ENCODE peak calls at places on chromosomes 7 and 10, in nine cellular contexts. One of them, this sample, is unnamed.

GRCh38 chr10:104835422-104835821 is 194.3 kb downstream of the SORCS3 start:
- DNase-seq in Peyer's patch: no peak
- DNase-seq in brain microvascular endothelial cell: no peak
- DNase-seq in CD8-positive, alpha-beta T cell: no peak
- DNase-seq in CD4-positive, CD25-positive, alpha-beta regulatory T cell: no peak
- DNase-seq in mammary epithelial cell: no peak
- DNase-seq in mesenchymal stem cell: no peak
- DNase-seq in pancreas: no peak
- DNase-seq in OCI-LY7: no peak
- DNase-seq in this sample: no peak

GRCh38 chr7:23196306-23196705 is 14.5 kb downstream of the NUP42 start:
- DNase-seq in Peyer's patch: no peak
- DNase-seq in brain microvascular endothelial cell: no peak
- DNase-seq in CD8-positive, alpha-beta T cell: no peak
- DNase-seq in CD4-positive, CD25-positive, alpha-beta regulatory T cell: no peak
- DNase-seq in mammary epithelial cell: no peak
- DNase-seq in mesenchymal stem cell: no peak
- DNase-seq in pancreas: no peak
- DNase-seq in OCI-LY7: no peak
- DNase-seq in this sample: no peak

GRCh38 chr7:128431221-128431620 is 21.4 kb upstream of the IMPDH1 start:
- DNase-seq in Peyer's patch: no peak
- DNase-seq in brain microvascular endothelial cell: no peak
- DNase-seq in CD8-positive, alpha-beta T cell: no peak
- DNase-seq in CD4-positive, CD25-positive, alpha-beta regulatory T cell: no peak
- DNase-seq in mammary epithelial cell: no peak
- DNase-seq in mesenchymal stem cell: no peak
- DNase-seq in pancreas: no peak
- DNase-seq in OCI-LY7: no peak
- DNase-seq in this sample: no peak

GRCh38 chr10:123136221-123136805 is 543 bp downstream of the HMX3 start:
- DNase-seq in Peyer's patch: no peak
- DNase-seq in brain microvascular endothelial cell: no peak
- DNase-seq in CD8-positive, alpha-beta T cell: no peak
- DNase-seq in CD4-positive, CD25-positive, alpha-beta regulatory T cell: no peak
- DNase-seq in mammary epithelial cell: no peak
- DNase-seq in mesenchymal stem cell: no peak
- DNase-seq in pancreas: peak; percentile 81
- DNase-seq in OCI-LY7: no peak
- DNase-seq in this sample: no peak

GRCh38 chr7:40647719-40648118 is 512.9 kb downstream of the SUGCT start:
- DNase-seq in Peyer's patch: no peak
- DNase-seq in brain microvascular endothelial cell: no peak
- DNase-seq in CD8-positive, alpha-beta T cell: no peak
- DNase-seq in CD4-positive, CD25-positive, alpha-beta regulatory T cell: no peak
- DNase-seq in mammary epithelial cell: no peak
- DNase-seq in mesenchymal stem cell: no peak
- DNase-seq in pancreas: no peak
- DNase-seq in OCI-LY7: no peak
- DNase-seq in this sample: no peak

GRCh38 chr7:141072548-141073172 is 1.2 kb upstream of the TMEM178B start:
- DNase-seq in Peyer's patch: no peak
- DNase-seq in brain microvascular endothelial cell: peak; percentile 79
- DNase-seq in CD8-positive, alpha-beta T cell: no peak
- DNase-seq in CD4-positive, CD25-positive, alpha-beta regulatory T cell: no peak
- DNase-seq in mammary epithelial cell: peak; percentile 53
- DNase-seq in mesenchymal stem cell: peak; percentile 40
- DNase-seq in pancreas: peak; percentile 76
- DNase-seq in OCI-LY7: no peak
- DNase-seq in this sample: peak; percentile 71

GRCh38 chr7:4803397-4804241 is 28.2 kb downstream of the AP5Z1 start:
- DNase-seq in Peyer's patch: no peak
- DNase-seq in brain microvascular endothelial cell: no peak
- DNase-seq in CD8-positive, alpha-beta T cell: no peak
- DNase-seq in CD4-positive, CD25-positive, alpha-beta regulatory T cell: no peak
- DNase-seq in mammary epithelial cell: no peak
- DNase-seq in mesenchymal stem cell: no peak
- DNase-seq in pancreas: peak; percentile 66
- DNase-seq in OCI-LY7: no peak
- DNase-seq in this sample: no peak

GRCh38 chr7:22127835-22128527 is 182.3 kb upstream of the CDCA7L start:
- DNase-seq in Peyer's patch: no peak
- DNase-seq in brain microvascular endothelial cell: no peak
- DNase-seq in CD8-positive, alpha-beta T cell: no peak
- DNase-seq in CD4-positive, CD25-positive, alpha-beta regulatory T cell: no peak
- DNase-seq in mammary epithelial cell: no peak
- DNase-seq in mesenchymal stem cell: no peak
- DNase-seq in pancreas: no peak
- DNase-seq in OCI-LY7: no peak
- DNase-seq in this sample: no peak

GRCh38 chr7:152989889-152990380 is 230.4 kb downstream of the ACTR3B start:
- DNase-seq in Peyer's patch: no peak
- DNase-seq in brain microvascular endothelial cell: no peak
- DNase-seq in CD8-positive, alpha-beta T cell: no peak
- DNase-seq in CD4-positive, CD25-positive, alpha-beta regulatory T cell: no peak
- DNase-seq in mammary epithelial cell: peak; percentile 12
- DNase-seq in mesenchymal stem cell: no peak
- DNase-seq in pancreas: no peak
- DNase-seq in OCI-LY7: no peak
- DNase-seq in this sample: no peak

GRCh38 chr10:113631680-113632079 is 32.2 kb downstream of the NRAP start:
- DNase-seq in Peyer's patch: no peak
- DNase-seq in brain microvascular endothelial cell: no peak
- DNase-seq in CD8-positive, alpha-beta T cell: no peak
- DNase-seq in CD4-positive, CD25-positive, alpha-beta regulatory T cell: no peak
- DNase-seq in mammary epithelial cell: no peak
- DNase-seq in mesenchymal stem cell: no peak
- DNase-seq in pancreas: no peak
- DNase-seq in OCI-LY7: no peak
- DNase-seq in this sample: no peak

GRCh38 chr10:59709472-59710125 is at the start of gene SLC16A9:
- DNase-seq in Peyer's patch: peak; percentile 69
- DNase-seq in brain microvascular endothelial cell: peak; percentile 22
- DNase-seq in CD8-positive, alpha-beta T cell: no peak
- DNase-seq in CD4-positive, CD25-positive, alpha-beta regulatory T cell: no peak
- DNase-seq in mammary epithelial cell: peak; percentile 66
- DNase-seq in mesenchymal stem cell: peak; percentile 58
- DNase-seq in pancreas: peak; percentile 87
- DNase-seq in OCI-LY7: no peak
- DNase-seq in this sample: peak; percentile 59

GRCh38 chr10:8460626-8461025 is 406.1 kb downstream of the GATA3 start:
- DNase-seq in Peyer's patch: no peak
- DNase-seq in brain microvascular endothelial cell: no peak
- DNase-seq in CD8-positive, alpha-beta T cell: no peak
- DNase-seq in CD4-positive, CD25-positive, alpha-beta regulatory T cell: no peak
- DNase-seq in mammary epithelial cell: no peak
- DNase-seq in mesenchymal stem cell: no peak
- DNase-seq in pancreas: no peak
- DNase-seq in OCI-LY7: no peak
- DNase-seq in this sample: no peak

GRCh38 chr7:152752513-152752912 is 7.0 kb upstream of the ACTR3B start:
- DNase-seq in Peyer's patch: no peak
- DNase-seq in brain microvascular endothelial cell: no peak
- DNase-seq in CD8-positive, alpha-beta T cell: no peak
- DNase-seq in CD4-positive, CD25-positive, alpha-beta regulatory T cell: no peak
- DNase-seq in mammary epithelial cell: peak; percentile 6
- DNase-seq in mesenchymal stem cell: no peak
- DNase-seq in pancreas: no peak
- DNase-seq in OCI-LY7: no peak
- DNase-seq in this sample: no peak

GRCh38 chr7:4916115-4916514 is 32.6 kb upstream of the RADIL start:
- DNase-seq in Peyer's patch: no peak
- DNase-seq in brain microvascular endothelial cell: no peak
- DNase-seq in CD8-positive, alpha-beta T cell: no peak
- DNase-seq in CD4-positive, CD25-positive, alpha-beta regulatory T cell: no peak
- DNase-seq in mammary epithelial cell: no peak
- DNase-seq in mesenchymal stem cell: no peak
- DNase-seq in pancreas: no peak
- DNase-seq in OCI-LY7: no peak
- DNase-seq in this sample: no peak

GRCh38 chr7:87709258-87709657 is 81.1 kb downstream of the RUNDC3B start:
- DNase-seq in Peyer's patch: no peak
- DNase-seq in brain microvascular endothelial cell: no peak
- DNase-seq in CD8-positive, alpha-beta T cell: no peak
- DNase-seq in CD4-positive, CD25-positive, alpha-beta regulatory T cell: no peak
- DNase-seq in mammary epithelial cell: peak; percentile 2
- DNase-seq in mesenchymal stem cell: no peak
- DNase-seq in pancreas: no peak
- DNase-seq in OCI-LY7: no peak
- DNase-seq in this sample: no peak

GRCh38 chr7:78020131-78020873 is 221.7 kb downstream of the PHTF2 start:
- DNase-seq in Peyer's patch: no peak
- DNase-seq in brain microvascular endothelial cell: peak; percentile 80
- DNase-seq in CD8-positive, alpha-beta T cell: peak; percentile 31
- DNase-seq in CD4-positive, CD25-positive, alpha-beta regulatory T cell: peak; percentile 22
- DNase-seq in mammary epithelial cell: peak; percentile 60
- DNase-seq in mesenchymal stem cell: peak; percentile 83
- DNase-seq in pancreas: no peak
- DNase-seq in OCI-LY7: peak; percentile 58
- DNase-seq in this sample: peak; percentile 82

GRCh38 chr7:99381664-99382075 is 7.1 kb downstream of the ARPC1B start:
- DNase-seq in Peyer's patch: no peak
- DNase-seq in brain microvascular endothelial cell: no peak
- DNase-seq in CD8-positive, alpha-beta T cell: no peak
- DNase-seq in CD4-positive, CD25-positive, alpha-beta regulatory T cell: no peak
- DNase-seq in mammary epithelial cell: no peak
- DNase-seq in mesenchymal stem cell: no peak
- DNase-seq in pancreas: no peak
- DNase-seq in OCI-LY7: no peak
- DNase-seq in this sample: no peak
- H3K36me3 ChIP-seq in Peyer's patch: no peaks in the 10 kb centered on the region
- H3K36me3 ChIP-seq in brain microvascular endothelial cell: peaks cover 37% of the 10 kb centered on the region
- H3K36me3 ChIP-seq in CD8-positive, alpha-beta T cell: peaks cover 15% of the 10 kb centered on the region
- H3K36me3 ChIP-seq in CD4-positive, CD25-positive, alpha-beta regulatory T cell: peaks cover 21% of the 10 kb centered on the region
- H3K36me3 ChIP-seq in mammary epithelial cell: peaks cover 6% of the 10 kb centered on the region
- H3K36me3 ChIP-seq in mesenchymal stem cell: peaks cover 47% of the 10 kb centered on the region
- H3K36me3 ChIP-seq in pancreas: peaks cover 3% of the 10 kb centered on the region
- H3K36me3 ChIP-seq in OCI-LY7: peaks cover 50% of the 10 kb centered on the region
- H3K36me3 ChIP-seq in this sample: peaks cover 2% of the 10 kb centered on the region

GRCh38 chr10:79483948-79484347 is 28.4 kb upstream of the EIF5AL1 start:
- DNase-seq in Peyer's patch: no peak
- DNase-seq in brain microvascular endothelial cell: no peak
- DNase-seq in CD8-positive, alpha-beta T cell: no peak
- DNase-seq in CD4-positive, CD25-positive, alpha-beta regulatory T cell: no peak
- DNase-seq in mammary epithelial cell: no peak
- DNase-seq in mesenchymal stem cell: peak; percentile 26
- DNase-seq in pancreas: no peak
- DNase-seq in OCI-LY7: no peak
- DNase-seq in this sample: peak; percentile 79

GRCh38 chr10:79482721-79483120 is 29.6 kb upstream of the EIF5AL1 start:
- DNase-seq in Peyer's patch: no peak
- DNase-seq in brain microvascular endothelial cell: no peak
- DNase-seq in CD8-positive, alpha-beta T cell: no peak
- DNase-seq in CD4-positive, CD25-positive, alpha-beta regulatory T cell: no peak
- DNase-seq in mammary epithelial cell: no peak
- DNase-seq in mesenchymal stem cell: no peak
- DNase-seq in pancreas: no peak
- DNase-seq in OCI-LY7: no peak
- DNase-seq in this sample: no peak

GRCh38 chr10:79479283-79479909 is 32.9 kb upstream of the EIF5AL1 start:
- DNase-seq in Peyer's patch: no peak
- DNase-seq in brain microvascular endothelial cell: no peak
- DNase-seq in CD8-positive, alpha-beta T cell: no peak
- DNase-seq in CD4-positive, CD25-positive, alpha-beta regulatory T cell: no peak
- DNase-seq in mammary epithelial cell: peak; percentile 32
- DNase-seq in mesenchymal stem cell: no peak
- DNase-seq in pancreas: no peak
- DNase-seq in OCI-LY7: no peak
- DNase-seq in this sample: no peak

GRCh38 chr10:79484476-79484875 is 27.9 kb upstream of the EIF5AL1 start:
- DNase-seq in Peyer's patch: no peak
- DNase-seq in brain microvascular endothelial cell: no peak
- DNase-seq in CD8-positive, alpha-beta T cell: no peak
- DNase-seq in CD4-positive, CD25-positive, alpha-beta regulatory T cell: no peak
- DNase-seq in mammary epithelial cell: no peak
- DNase-seq in mesenchymal stem cell: no peak
- DNase-seq in pancreas: no peak
- DNase-seq in OCI-LY7: no peak
- DNase-seq in this sample: no peak

GRCh38 chr10:79483299-79483698 is 29.0 kb upstream of the EIF5AL1 start:
- DNase-seq in Peyer's patch: no peak
- DNase-seq in brain microvascular endothelial cell: no peak
- DNase-seq in CD8-positive, alpha-beta T cell: no peak
- DNase-seq in CD4-positive, CD25-positive, alpha-beta regulatory T cell: no peak
- DNase-seq in mammary epithelial cell: no peak
- DNase-seq in mesenchymal stem cell: peak; percentile 29
- DNase-seq in pancreas: no peak
- DNase-seq in OCI-LY7: no peak
- DNase-seq in this sample: no peak
- H3K27ac ChIP-seq in Peyer's patch: no peak overlapping the region
- H3K27ac ChIP-seq in brain microvascular endothelial cell: no peak overlapping the region
- H3K27ac ChIP-seq in CD8-positive, alpha-beta T cell: no peak overlapping the region
- H3K27ac ChIP-seq in CD4-positive, CD25-positive, alpha-beta regulatory T cell: no peak overlapping the region
- H3K27ac ChIP-seq in mammary epithelial cell: no peak overlapping the region
- H3K27ac ChIP-seq in mesenchymal stem cell: no peak overlapping the region
- H3K27ac ChIP-seq in pancreas: no peak overlapping the region
- H3K27ac ChIP-seq in OCI-LY7: no peak overlapping the region
- H3K27ac ChIP-seq in this sample: peak overlapping the region; percentile 68

DNA sequence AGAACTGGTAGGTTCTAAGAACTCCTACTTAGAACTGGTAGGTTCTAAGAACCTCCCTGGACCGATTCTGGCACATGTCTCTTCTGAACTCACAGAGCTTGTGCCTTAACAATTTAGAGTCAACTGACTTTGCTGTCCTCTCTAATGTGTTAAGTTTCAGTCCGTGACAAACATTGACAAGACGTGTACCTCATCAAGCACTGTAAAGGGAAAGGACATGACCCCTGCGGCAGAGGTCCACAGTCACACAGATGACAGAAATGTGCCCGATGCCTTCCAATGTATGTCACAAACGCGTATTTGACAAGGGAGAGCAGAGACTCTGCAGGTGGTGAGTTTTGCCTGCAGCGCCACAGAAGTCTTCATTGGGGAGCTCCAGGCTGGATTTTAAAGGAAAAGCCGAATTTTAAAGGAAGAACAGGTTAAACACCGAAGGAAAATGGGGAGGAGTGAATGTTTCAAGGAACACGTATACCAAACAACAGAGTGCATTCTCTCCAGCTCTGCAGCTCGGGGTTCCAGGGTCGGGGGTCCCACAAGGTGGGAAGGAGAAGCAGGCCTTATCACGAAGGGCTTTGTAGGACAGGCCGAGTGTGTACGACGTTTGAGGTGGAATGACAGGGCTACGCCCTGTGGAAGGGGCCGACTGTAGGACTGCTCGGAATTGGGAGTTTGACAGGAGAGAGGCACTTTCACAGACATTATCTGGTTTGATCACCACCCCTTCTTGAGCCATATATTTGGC is 161.2 kb upstream of the KLF14 start:
- DNase-seq in Peyer's patch: no peak
- DNase-seq in brain microvascular endothelial cell: no peak
- DNase-seq in CD8-positive, alpha-beta T cell: no peak
- DNase-seq in CD4-positive, CD25-positive, alpha-beta regulatory T cell: no peak
- DNase-seq in mammary epithelial cell: no peak
- DNase-seq in mesenchymal stem cell: no peak
- DNase-seq in pancreas: no peak
- DNase-seq in OCI-LY7: no peak
- DNase-seq in this sample: no peak
- H3K36me3 ChIP-seq in Peyer's patch: no peaks in the 10 kb centered on the region
- H3K36me3 ChIP-seq in brain microvascular endothelial cell: peaks cover 64% of the 10 kb centered on the region
- H3K36me3 ChIP-seq in CD8-positive, alpha-beta T cell: peaks cover 12% of the 10 kb centered on the region
- H3K36me3 ChIP-seq in CD4-positive, CD25-positive, alpha-beta regulatory T cell: peaks cover 72% of the 10 kb centered on the region
- H3K36me3 ChIP-seq in mammary epithelial cell: peaks cover 42% of the 10 kb centered on the region
- H3K36me3 ChIP-seq in mesenchymal stem cell: peaks cover 78% of the 10 kb centered on the region
- H3K36me3 ChIP-seq in pancreas: no peaks in the 10 kb centered on the region
- H3K36me3 ChIP-seq in OCI-LY7: peaks cover 25% of the 10 kb centered on the region
- H3K36me3 ChIP-seq in this sample: peaks cover 3% of the 10 kb centered on the region

GRCh38 chr10:30763933-30764332 is 134.4 kb upstream of the LYZL2 start:
- DNase-seq in Peyer's patch: no peak
- DNase-seq in brain microvascular endothelial cell: no peak
- DNase-seq in CD8-positive, alpha-beta T cell: no peak
- DNase-seq in CD4-positive, CD25-positive, alpha-beta regulatory T cell: no peak
- DNase-seq in mammary epithelial cell: no peak
- DNase-seq in mesenchymal stem cell: no peak
- DNase-seq in pancreas: no peak
- DNase-seq in OCI-LY7: no peak
- DNase-seq in this sample: no peak
- H3K27ac ChIP-seq in Peyer's patch: no peak overlapping the region
- H3K27ac ChIP-seq in brain microvascular endothelial cell: no peak overlapping the region
- H3K27ac ChIP-seq in CD8-positive, alpha-beta T cell: no peak overlapping the region
- H3K27ac ChIP-seq in CD4-positive, CD25-positive, alpha-beta regulatory T cell: no peak overlapping the region
- H3K27ac ChIP-seq in mammary epithelial cell: no peak overlapping the region
- H3K27ac ChIP-seq in mesenchymal stem cell: no peak overlapping the region
- H3K27ac ChIP-seq in pancreas: no peak overlapping the region
- H3K27ac ChIP-seq in OCI-LY7: no peak overlapping the region
- H3K27ac ChIP-seq in this sample: no peak overlapping the region